ENCODE peak calls at places on chromosome 19, in six cellular contexts. One of them, this sample, is unnamed.

GRCh38 chr19:3982701-3983541 is 2.3 kb downstream of the EEF2 start:
- DNase-seq in GDM1: no peak
- DNase-seq in stimulated activated CD4-positive, alpha-beta T cell treated with anti-CD3 and anti-CD28 coated beads, TNF-alpha, amount 100 ng/mL, for 4 hours: no peak
- DNase-seq in transverse colon: no peak
- DNase-seq in DMS 273 treated with DMSO at 0.1 percent for 48 hours: no peak
- DNase-seq in NCI-H2081 treated with DMSO at 0.1 percent for 48 hours: no peak
- DNase-seq in this sample: no peak

GRCh38 chr19:31338069-31338767 is 11.0 kb downstream of the TSHZ3 start:
- DNase-seq in NCI-H2081 treated with DMSO at 0.1 percent for 48 hours: no peak
- DNase-seq in transverse colon: peak; percentile 47
- DNase-seq in stimulated activated CD4-positive, alpha-beta T cell treated with anti-CD3 and anti-CD28 coated beads, TNF-alpha, amount 100 ng/mL, for 4 hours: no peak
- DNase-seq in GDM1: no peak
- DNase-seq in DMS 273 treated with DMSO at 0.1 percent for 48 hours: peak; percentile 1
- DNase-seq in this sample: no peak

GRCh38 chr19:2424686-2425621 is 2.4 kb downstream of the TIMM13 start:
- DNase-seq in stimulated activated CD4-positive, alpha-beta T cell treated with anti-CD3 and anti-CD28 coated beads, TNF-alpha, amount 100 ng/mL, for 4 hours: no peak
- DNase-seq in NCI-H2081 treated with DMSO at 0.1 percent for 48 hours: no peak
- DNase-seq in DMS 273 treated with DMSO at 0.1 percent for 48 hours: no peak
- DNase-seq in transverse colon: no peak
- DNase-seq in GDM1: no peak
- DNase-seq in this sample: no peak

GRCh38 chr19:16625183-16625958 is 2.6 kb downstream of the MED26 start:
- DNase-seq in DMS 273 treated with DMSO at 0.1 percent for 48 hours: no peak
- DNase-seq in GDM1: no peak
- DNase-seq in transverse colon: no peak
- DNase-seq in NCI-H2081 treated with DMSO at 0.1 percent for 48 hours: no peak
- DNase-seq in stimulated activated CD4-positive, alpha-beta T cell treated with anti-CD3 and anti-CD28 coated beads, TNF-alpha, amount 100 ng/mL, for 4 hours: no peak
- DNase-seq in this sample: no peak

GRCh38 chr19:46466536-46467199 is 4.7 kb downstream of the PNMA8A start:
- DNase-seq in NCI-H2081 treated with DMSO at 0.1 percent for 48 hours: no peak
- DNase-seq in transverse colon: peak; percentile 30
- DNase-seq in stimulated activated CD4-positive, alpha-beta T cell treated with anti-CD3 and anti-CD28 coated beads, TNF-alpha, amount 100 ng/mL, for 4 hours: no peak
- DNase-seq in DMS 273 treated with DMSO at 0.1 percent for 48 hours: no peak
- DNase-seq in GDM1: no peak
- DNase-seq in this sample: peak; percentile 39

GRCh38 chr19:16326401-16327130 is 1.9 kb downstream of the KLF2 start:
- DNase-seq in NCI-H2081 treated with DMSO at 0.1 percent for 48 hours: no peak
- DNase-seq in DMS 273 treated with DMSO at 0.1 percent for 48 hours: no peak
- DNase-seq in transverse colon: peak; percentile 55
- DNase-seq in stimulated activated CD4-positive, alpha-beta T cell treated with anti-CD3 and anti-CD28 coated beads, TNF-alpha, amount 100 ng/mL, for 4 hours: no peak
- DNase-seq in GDM1: no peak
- DNase-seq in this sample: no peak

GRCh38 chr19:2173841-2174577 is 10.3 kb downstream of the DOT1L start:
- DNase-seq in stimulated activated CD4-positive, alpha-beta T cell treated with anti-CD3 and anti-CD28 coated beads, TNF-alpha, amount 100 ng/mL, for 4 hours: no peak
- DNase-seq in NCI-H2081 treated with DMSO at 0.1 percent for 48 hours: no peak
- DNase-seq in transverse colon: no peak
- DNase-seq in GDM1: no peak
- DNase-seq in DMS 273 treated with DMSO at 0.1 percent for 48 hours: no peak
- DNase-seq in this sample: no peak

GRCh38 chr19:15195381-15195964 is 5.3 kb downstream of the NOTCH3 start:
- DNase-seq in GDM1: no peak
- DNase-seq in NCI-H2081 treated with DMSO at 0.1 percent for 48 hours: no peak
- DNase-seq in transverse colon: peak; percentile 29
- DNase-seq in stimulated activated CD4-positive, alpha-beta T cell treated with anti-CD3 and anti-CD28 coated beads, TNF-alpha, amount 100 ng/mL, for 4 hours: no peak
- DNase-seq in DMS 273 treated with DMSO at 0.1 percent for 48 hours: no peak
- DNase-seq in this sample: no peak

GRCh38 chr19:55441319-55441691 is 1.8 kb downstream of the SHISA7 start:
- DNase-seq in NCI-H2081 treated with DMSO at 0.1 percent for 48 hours: no peak
- DNase-seq in stimulated activated CD4-positive, alpha-beta T cell treated with anti-CD3 and anti-CD28 coated beads, TNF-alpha, amount 100 ng/mL, for 4 hours: no peak
- DNase-seq in DMS 273 treated with DMSO at 0.1 percent for 48 hours: no peak
- DNase-seq in GDM1: peak; percentile 2
- DNase-seq in transverse colon: no peak
- DNase-seq in this sample: no peak

GRCh38 chr19:30406220-30406944 is 34.2 kb downstream of the ZNF536 start:
- DNase-seq in transverse colon: peak; percentile 16
- DNase-seq in GDM1: no peak
- DNase-seq in NCI-H2081 treated with DMSO at 0.1 percent for 48 hours: no peak
- DNase-seq in DMS 273 treated with DMSO at 0.1 percent for 48 hours: no peak
- DNase-seq in stimulated activated CD4-positive, alpha-beta T cell treated with anti-CD3 and anti-CD28 coated beads, TNF-alpha, amount 100 ng/mL, for 4 hours: no peak
- DNase-seq in this sample: no peak

GRCh38 chr19:20367811-20368294 is 197.7 kb downstream of the ZNF737 start:
- DNase-seq in stimulated activated CD4-positive, alpha-beta T cell treated with anti-CD3 and anti-CD28 coated beads, TNF-alpha, amount 100 ng/mL, for 4 hours: no peak
- DNase-seq in DMS 273 treated with DMSO at 0.1 percent for 48 hours: peak; percentile 54
- DNase-seq in GDM1: no peak
- DNase-seq in transverse colon: no peak
- DNase-seq in NCI-H2081 treated with DMSO at 0.1 percent for 48 hours: no peak
- DNase-seq in this sample: no peak

GRCh38 chr19:3784607-3785463 is 1.3 kb downstream of the MATK start:
- DNase-seq in DMS 273 treated with DMSO at 0.1 percent for 48 hours: no peak
- DNase-seq in GDM1: no peak
- DNase-seq in stimulated activated CD4-positive, alpha-beta T cell treated with anti-CD3 and anti-CD28 coated beads, TNF-alpha, amount 100 ng/mL, for 4 hours: no peak
- DNase-seq in transverse colon: no peak
- DNase-seq in NCI-H2081 treated with DMSO at 0.1 percent for 48 hours: no peak
- DNase-seq in this sample: no peak

GRCh38 chr19:42563352-42564210 is 31.1 kb downstream of the CEACAM8 start:
- DNase-seq in transverse colon: peak; percentile 35
- DNase-seq in DMS 273 treated with DMSO at 0.1 percent for 48 hours: peak; percentile 7
- DNase-seq in stimulated activated CD4-positive, alpha-beta T cell treated with anti-CD3 and anti-CD28 coated beads, TNF-alpha, amount 100 ng/mL, for 4 hours: no peak
- DNase-seq in NCI-H2081 treated with DMSO at 0.1 percent for 48 hours: no peak
- DNase-seq in GDM1: peak; percentile 32
- DNase-seq in this sample: peak; percentile 10

GRCh38 chr19:3507371-3508120 is 1.4 kb downstream of the FZR1 start:
- DNase-seq in stimulated activated CD4-positive, alpha-beta T cell treated with anti-CD3 and anti-CD28 coated beads, TNF-alpha, amount 100 ng/mL, for 4 hours: no peak
- DNase-seq in NCI-H2081 treated with DMSO at 0.1 percent for 48 hours: no peak
- DNase-seq in GDM1: no peak
- DNase-seq in transverse colon: peak; percentile 46
- DNase-seq in DMS 273 treated with DMSO at 0.1 percent for 48 hours: no peak
- DNase-seq in this sample: no peak

GRCh38 chr19:49812997-49813861 is at the start of gene FUZ:
- DNase-seq in GDM1: peak; percentile 97
- DNase-seq in NCI-H2081 treated with DMSO at 0.1 percent for 48 hours: peak; percentile 89
- DNase-seq in transverse colon: peak; percentile 97
- DNase-seq in DMS 273 treated with DMSO at 0.1 percent for 48 hours: peak; percentile 96
- DNase-seq in stimulated activated CD4-positive, alpha-beta T cell treated with anti-CD3 and anti-CD28 coated beads, TNF-alpha, amount 100 ng/mL, for 4 hours: peak; percentile 70
- DNase-seq in this sample: peak; percentile 92

GRCh38 chr19:3189702-3190469 is 4.2 kb downstream of the NCLN start:
- DNase-seq in transverse colon: peak; percentile 38
- DNase-seq in stimulated activated CD4-positive, alpha-beta T cell treated with anti-CD3 and anti-CD28 coated beads, TNF-alpha, amount 100 ng/mL, for 4 hours: no peak
- DNase-seq in GDM1: no peak
- DNase-seq in NCI-H2081 treated with DMSO at 0.1 percent for 48 hours: no peak
- DNase-seq in DMS 273 treated with DMSO at 0.1 percent for 48 hours: no peak
- DNase-seq in this sample: no peak